ENCODE peak calls at places on chromosome 1, in five cellular contexts. W is foreskin fibroblast, D is uterus, C is ovary, H is OCI-LY7. O is an unnamed sample.

GRCh38 chr1:117586747-117587478 is 18.9 kb upstream of the TENT5C start:
- DNase-seq in W (peak), D (no peak), C (no peak), H (no peak), O (peak)

GRCh38 chr1:30522031-30523004 is 201.1 kb downstream of the MATN1 start:
- DNase-seq in W (peak), D (peak), C (peak), H (no peak), O (peak)

GRCh38 chr1:54275349-54275748 is 75.4 kb downstream of the MRPL37 start:
- DNase-seq in W (peak), D (peak), C (peak), H (no peak), O (peak)

GRCh38 chr1:241542199-241542907 is 10.2 kb downstream of the KMO start:
- DNase-seq in W (no peak), D (no peak), C (no peak), H (peak), O (no peak)

GRCh38 chr1:212557739-212558664 is 50.6 kb upstream of the ATF3 start:
- DNase-seq in W (peak), D (peak), C (no peak), H (no peak), O (peak)

GRCh38 chr1:15141933-15142647 is 11.5 kb upstream of the TMEM51 start:
- DNase-seq in W (no peak), D (no peak), C (no peak), H (no peak), O (peak)

GRCh38 chr1:66197785-66198184 is 336.2 kb upstream of the SGIP1 start:
- DNase-seq in W (no peak), D (no peak), C (no peak), H (no peak), O (peak)

GRCh38 chr1:171210355-171210754 is 25.3 kb downstream of the FMO2 start:
- DNase-seq in W (peak), D (no peak), C (no peak), H (no peak), O (no peak)

GRCh38 chr1:28915036-28915895 is 897 bp downstream of the EPB41 start:
- DNase-seq in W (peak), D (peak), C (peak), H (peak), O (no peak)

GRCh38 chr1:18495635-18496034 is 14.9 kb downstream of the KLHDC7A start:
- DNase-seq in W (no peak), D (no peak), C (no peak), H (no peak), O (no peak)

GRCh38 chr1:17117451-17118265 is 1.6 kb downstream of the PADI2 start:
- DNase-seq in W (no peak), D (no peak), C (no peak), H (no peak), O (no peak)

GRCh38 chr1:111469539-111469938 is 4.2 kb upstream of the C1orf162 start:
- DNase-seq in W (no peak), D (no peak), C (no peak), H (no peak), O (no peak)

GRCh38 chr1:111471012-111471411 is 2.8 kb upstream of the C1orf162 start:
- DNase-seq in W (no peak), D (no peak), C (no peak), H (peak), O (no peak)

GRCh38 chr1:111467805-111468716 is 5.7 kb upstream of the C1orf162 start:
- DNase-seq in W (no peak), D (no peak), C (no peak), H (peak), O (no peak)

GRCh38 chr1:111466480-111466879 is 7.3 kb upstream of the C1orf162 start:
- DNase-seq in W (no peak), D (no peak), C (no peak), H (no peak), O (no peak)

DNA sequence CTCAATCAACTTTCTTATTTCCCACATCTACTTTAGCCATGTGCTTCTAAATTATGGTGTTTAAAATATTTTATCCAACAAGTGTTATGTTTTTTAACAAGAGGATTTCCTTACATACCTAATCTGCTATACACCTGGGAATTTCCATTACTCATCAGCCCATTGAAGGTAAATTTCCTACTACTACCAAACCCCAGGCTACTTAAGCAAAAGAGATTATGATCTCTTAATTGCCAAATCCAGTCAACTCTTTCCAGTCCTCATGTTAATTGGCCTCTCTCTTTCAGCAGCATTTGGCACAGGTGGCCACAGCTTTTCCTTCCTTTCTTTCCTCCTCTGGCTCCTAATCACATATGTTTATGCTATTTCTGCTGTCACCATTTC is 5.1 kb upstream of the C1orf162 start:
- DNase-seq in W (no peak), D (no peak), C (no peak), H (no peak), O (no peak)
- TF ChIP-seq CTCF in W (no peak), D (no peak), C (no peak), H (peak), O (no peak)

GRCh38 chr1:155971910-155972809 is 6.2 kb downstream of the ARHGEF2 start:
- DNase-seq in W (no peak), D (no peak), C (no peak), H (no peak), O (no peak)

GRCh38 chr1:155973723-155974122 is 4.6 kb downstream of the ARHGEF2 start:
- DNase-seq in W (no peak), D (no peak), C (no peak), H (no peak), O (no peak)

GRCh38 chr1:155976062-155976912 is 2.1 kb downstream of the ARHGEF2 start:
- DNase-seq in W (peak), D (peak), C (peak), H (no peak), O (peak)

GRCh38 chr1:155975375-155976061 is 2.8 kb downstream of the ARHGEF2 start:
- DNase-seq in W (no peak), D (no peak), C (no peak), H (no peak), O (no peak)

GRCh38 chr1:155974208-155975165 is 3.9 kb downstream of the ARHGEF2 start:
- DNase-seq in W (no peak), D (no peak), C (no peak), H (no peak), O (no peak)
- H3K4me3 ChIP-seq in W (peak), D (peak), C (peak), H (peak), O (peak)

GRCh38 chr1:226549094-226549936 is 751 bp downstream of the STUM start:
- DNase-seq in W (peak), D (no peak), C (peak), H (no peak), O (no peak)
- TF ChIP-seq CTCF in W (no peak), D (no peak), C (peak), H (no peak), O (no peak)

GRCh38 chr1:151846062-151846568 is 6.5 kb upstream of the C2CD4D start:
- DNase-seq in W (peak), D (no peak), C (no peak), H (peak), O (peak)
- H3K4me3 ChIP-seq in W (no peak), D (no peak), C (no peak), H (no peak), O (no peak)

GRCh38 chr1:159430985-159431384 is 1.0 kb upstream of the OR10J4 start:
- DNase-seq in W (no peak), D (no peak), C (no peak), H (no peak), O (no peak)

GRCh38 chr1:159431904-159432303 is at the start of gene OR10J4:
- DNase-seq in W (no peak), D (no peak), C (no peak), H (no peak), O (no peak)

GRCh38 chr1:159428536-159428935 is 3.5 kb upstream of the OR10J4 start:
- DNase-seq in W (no peak), D (no peak), C (no peak), H (no peak), O (peak)

GRCh38 chr1:159429074-159429861 is 2.7 kb upstream of the OR10J4 start:
- DNase-seq in W (no peak), D (no peak), C (no peak), H (no peak), O (peak)
- TF ChIP-seq CTCF in W (no peak), D (no peak), C (no peak), H (no peak), O (no peak)

GRCh38 chr1:150887018-150887417 is at the start of gene CTXND2:
- DNase-seq in W (peak), D (no peak), C (no peak), H (no peak), O (peak)

GRCh38 chr1:150895618-150896017 is 8.7 kb downstream of the CTXND2 start:
- DNase-seq in W (peak), D (no peak), C (no peak), H (no peak), O (peak)

GRCh38 chr1:150893336-150893913 is 6.5 kb downstream of the CTXND2 start:
- DNase-seq in W (no peak), D (no peak), C (no peak), H (no peak), O (no peak)

GRCh38 chr1:150888727-150889126 is 1.8 kb downstream of the CTXND2 start:
- DNase-seq in W (no peak), D (no peak), C (no peak), H (no peak), O (no peak)

DNA sequence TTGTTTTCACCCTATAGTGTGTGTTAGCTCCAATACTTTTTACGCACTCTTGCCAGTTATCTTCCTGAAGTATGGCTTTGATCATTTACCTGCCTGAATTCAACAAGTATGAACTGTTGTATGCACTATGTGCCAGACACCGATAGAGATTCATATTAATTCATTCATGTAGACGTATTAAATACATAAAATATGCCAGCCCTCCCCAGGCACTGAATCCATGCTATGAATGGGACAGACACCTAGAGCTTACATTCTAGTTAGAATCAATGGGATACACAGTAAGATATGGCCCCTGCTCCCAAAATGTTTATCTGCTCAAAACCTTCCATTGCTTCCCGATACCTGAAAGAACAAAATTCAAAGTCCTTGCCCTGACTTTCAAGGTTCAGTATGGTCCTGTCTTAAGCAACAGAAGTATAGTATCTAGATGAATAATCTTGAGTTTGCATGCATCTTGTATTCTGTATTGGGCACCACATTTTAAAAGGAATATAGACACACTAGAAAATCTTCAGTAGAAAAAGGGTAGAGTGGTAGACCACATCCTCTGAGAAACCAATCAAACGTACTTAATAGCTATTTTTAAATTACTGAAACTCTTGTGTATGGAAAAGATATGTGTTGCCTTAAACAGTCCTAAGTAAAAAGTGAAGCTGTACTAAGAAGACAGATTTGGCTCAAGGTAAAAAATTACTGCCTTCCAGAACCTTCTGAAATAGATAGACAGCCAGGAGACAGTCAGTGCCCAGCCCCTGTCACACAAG is 2.9 kb downstream of the CTXND2 start:
- DNase-seq in W (no peak), D (no peak), C (no peak), H (no peak), O (no peak)
- H3K4me3 ChIP-seq in W (no peak), D (no peak), C (no peak), H (no peak), O (no peak)

DNA sequence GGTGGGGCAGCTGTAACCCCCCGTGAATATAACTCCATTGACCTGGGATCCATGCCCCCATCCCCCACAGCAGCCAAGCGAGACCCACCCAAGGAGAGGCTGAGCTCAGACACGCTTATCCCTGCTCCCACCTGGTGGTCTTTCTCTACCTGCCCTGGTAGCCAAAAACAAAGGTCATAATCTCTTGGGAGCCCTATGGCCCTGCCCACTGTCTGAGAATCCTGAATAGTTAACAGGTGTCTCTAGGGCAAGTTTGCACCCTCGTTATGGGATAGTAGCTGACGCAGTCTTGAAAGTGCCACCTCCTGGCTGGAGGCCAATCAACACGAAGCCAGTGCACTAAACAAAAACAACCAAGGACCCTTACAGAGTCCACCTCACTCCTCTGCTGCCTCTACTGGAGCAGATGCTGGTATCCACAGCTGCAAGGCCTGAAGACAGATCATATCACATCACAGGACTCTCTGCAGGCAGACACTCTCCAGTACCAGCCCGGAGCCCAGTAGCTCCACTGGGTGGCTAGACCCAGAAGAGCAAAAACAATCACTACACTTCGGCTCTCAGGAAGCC is 134.3 kb upstream of the C1orf174 start:
- DNase-seq in W (no peak), D (no peak), C (no peak), H (peak), O (no peak)
- TF ChIP-seq CTCF in W (no peak), D (no peak), C (no peak), H (peak), O (no peak)

DNA sequence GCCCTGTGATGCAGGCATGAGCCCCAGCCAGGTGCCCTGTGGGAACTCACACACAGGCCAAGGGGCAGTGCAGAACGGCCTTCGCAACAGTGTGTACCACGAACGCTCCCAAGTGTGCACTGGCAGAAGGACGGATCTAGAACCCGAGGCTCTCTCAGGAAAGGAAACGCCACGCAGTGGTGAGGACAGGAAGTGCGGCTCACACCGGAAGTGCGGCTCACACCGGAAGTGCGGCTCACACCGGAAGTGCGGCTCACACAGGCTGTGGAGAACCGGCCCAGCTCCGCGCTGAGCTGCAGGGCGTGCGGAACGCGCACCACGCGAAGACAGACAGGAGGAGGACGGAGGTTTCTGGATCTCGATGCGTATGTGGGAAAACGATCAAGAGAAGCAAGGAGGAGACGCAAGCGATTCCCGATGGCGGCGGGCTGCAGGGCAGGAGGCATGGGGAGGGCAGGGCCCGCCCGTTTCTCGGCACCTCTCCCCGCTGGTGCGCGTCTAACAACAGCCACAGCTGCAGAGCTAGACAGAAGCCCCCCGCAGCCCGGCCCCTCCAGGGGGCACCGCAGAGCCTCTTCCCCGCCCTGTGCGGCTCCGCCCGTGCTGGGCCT is 35.9 kb upstream of the TMEM52 start:
- DNase-seq in W (no peak), D (no peak), C (no peak), H (no peak), O (no peak)
- H3K4me3 ChIP-seq in W (no peak), D (no peak), C (no peak), H (no peak), O (no peak)

DNA sequence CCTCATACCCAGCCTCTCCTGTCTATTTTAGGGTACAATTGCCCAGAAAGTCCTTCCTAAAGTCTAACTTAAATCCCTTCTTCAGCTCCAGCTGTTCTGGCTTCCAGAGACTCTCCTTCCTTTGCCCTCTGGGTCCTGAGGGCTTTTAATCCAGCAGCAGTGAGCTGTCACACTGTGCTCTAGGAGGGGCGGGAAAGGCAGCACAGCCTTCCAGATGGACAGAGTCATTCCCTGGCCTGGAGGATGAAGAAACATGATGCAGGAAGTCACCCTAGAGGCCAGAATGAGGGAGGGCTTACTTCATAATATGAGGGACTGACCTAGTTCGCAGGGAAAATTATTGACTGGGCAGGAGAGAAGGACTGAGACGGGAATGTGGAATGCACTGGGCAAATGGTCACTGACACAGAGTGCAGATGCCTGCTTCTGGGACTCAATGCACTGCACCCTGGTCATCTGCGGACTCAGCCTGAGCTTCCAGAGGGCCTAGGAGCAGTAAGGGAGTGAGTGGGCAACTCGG is 1.3 kb downstream of the SH2D2A start:
- DNase-seq in W (peak), D (peak), C (no peak), H (no peak), O (peak)
- TF ChIP-seq CTCF in W (peak), D (no peak), C (no peak), H (no peak), O (peak)

DNA sequence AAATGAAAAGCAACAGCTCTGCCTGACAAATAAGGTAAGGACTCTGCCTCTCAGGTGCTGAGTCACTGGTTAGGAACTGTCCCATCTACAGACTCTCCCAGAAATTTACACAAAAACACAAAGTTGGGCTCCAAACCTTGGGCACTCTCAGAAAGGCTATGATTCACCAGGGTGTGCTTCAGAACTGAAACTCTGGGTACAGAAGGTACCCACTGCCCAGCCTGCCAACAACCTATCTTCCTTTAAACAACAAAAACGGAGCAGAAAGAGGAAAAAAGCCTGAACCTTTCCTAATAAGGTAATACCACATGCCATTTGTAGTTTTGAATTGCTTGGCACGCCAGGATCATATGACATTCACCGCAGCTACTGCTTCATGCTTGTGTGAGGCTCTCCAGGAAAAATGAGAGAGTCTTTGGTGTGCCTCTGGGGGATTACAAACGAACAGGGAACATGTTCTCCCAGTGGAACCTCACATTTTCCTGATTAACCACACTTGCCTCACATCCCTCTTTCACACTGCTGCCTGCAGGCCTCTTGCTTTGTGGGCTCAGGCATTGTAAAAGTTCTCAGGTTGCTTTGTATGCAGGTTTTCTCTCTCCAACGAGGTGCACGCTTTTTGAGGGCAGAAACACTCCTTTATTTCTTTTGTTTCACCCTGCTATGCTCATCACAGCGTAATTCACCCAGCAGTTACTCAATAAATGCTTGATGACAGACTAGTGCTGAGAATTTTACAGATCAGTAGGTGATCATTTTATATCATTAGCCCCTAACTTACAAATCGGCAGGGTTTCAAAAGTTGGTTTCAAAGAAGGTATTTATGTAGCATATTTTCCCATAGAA is 65.1 kb downstream of the GADD45A start:
- DNase-seq in W (peak), D (peak), C (no peak), H (no peak), O (peak)
- H3K4me3 ChIP-seq in W (no peak), D (no peak), C (no peak), H (no peak), O (peak)

O was measured in AG10803.